ENCODE peak calls at places on chromosome 22, in nine cellular contexts. One of them, this sample, is unnamed.

GRCh38 chr22:17772963-17773605 is 1.2 kb downstream of the BID start:
- DNase-seq in fibroblast of villous mesenchyme: no peak
- DNase-seq in adrenal gland: no peak
- DNase-seq in nephron progenitor cell: no peak
- DNase-seq in left ventricle myocardium inferior: no peak
- DNase-seq in endothelial cell: no peak
- DNase-seq in Peyer's patch: no peak
- DNase-seq in mucosa of descending colon: no peak
- DNase-seq in fibroblast of pulmonary artery: no peak
- DNase-seq in this sample: peak

GRCh38 chr22:46010177-46010867 is 33.4 kb upstream of the WNT7B start:
- DNase-seq in fibroblast of villous mesenchyme: no peak
- DNase-seq in Peyer's patch: no peak
- DNase-seq in left ventricle myocardium inferior: peak
- DNase-seq in nephron progenitor cell: no peak
- DNase-seq in adrenal gland: peak
- DNase-seq in endothelial cell: no peak
- DNase-seq in mucosa of descending colon: no peak
- DNase-seq in fibroblast of pulmonary artery: peak
- DNase-seq in this sample: no peak

GRCh38 chr22:17924735-17925727 is 99.3 kb downstream of the MICAL3 start:
- DNase-seq in Peyer's patch: peak
- DNase-seq in fibroblast of villous mesenchyme: peak
- DNase-seq in fibroblast of pulmonary artery: peak
- DNase-seq in nephron progenitor cell: no peak
- DNase-seq in endothelial cell: no peak
- DNase-seq in adrenal gland: peak
- DNase-seq in mucosa of descending colon: no peak
- DNase-seq in left ventricle myocardium inferior: no peak
- DNase-seq in this sample: no peak

GRCh38 chr22:47094861-47095330 is 332.4 kb downstream of the TBC1D22A start:
- DNase-seq in endothelial cell: no peak
- DNase-seq in nephron progenitor cell: no peak
- DNase-seq in fibroblast of pulmonary artery: no peak
- DNase-seq in Peyer's patch: no peak
- DNase-seq in adrenal gland: peak
- DNase-seq in fibroblast of villous mesenchyme: peak
- DNase-seq in left ventricle myocardium inferior: no peak
- DNase-seq in mucosa of descending colon: no peak
- DNase-seq in this sample: no peak

GRCh38 chr22:44102121-44102520 is 78.0 kb downstream of the PARVB start:
- DNase-seq in mucosa of descending colon: no peak
- DNase-seq in Peyer's patch: no peak
- DNase-seq in fibroblast of pulmonary artery: no peak
- DNase-seq in endothelial cell: no peak
- DNase-seq in nephron progenitor cell: no peak
- DNase-seq in left ventricle myocardium inferior: no peak
- DNase-seq in fibroblast of villous mesenchyme: no peak
- DNase-seq in adrenal gland: no peak
- DNase-seq in this sample: no peak

GRCh38 chr22:23822101-23822671 is 16.6 kb downstream of the DERL3 start:
- DNase-seq in mucosa of descending colon: no peak
- DNase-seq in Peyer's patch: no peak
- DNase-seq in nephron progenitor cell: no peak
- DNase-seq in fibroblast of villous mesenchyme: no peak
- DNase-seq in left ventricle myocardium inferior: no peak
- DNase-seq in fibroblast of pulmonary artery: no peak
- DNase-seq in endothelial cell: no peak
- DNase-seq in adrenal gland: no peak
- DNase-seq in this sample: no peak

GRCh38 chr22:30640361-30640760 is 4.8 kb downstream of the SLC35E4 start:
- DNase-seq in endothelial cell: no peak
- DNase-seq in Peyer's patch: no peak
- DNase-seq in fibroblast of pulmonary artery: no peak
- DNase-seq in fibroblast of villous mesenchyme: no peak
- DNase-seq in left ventricle myocardium inferior: no peak
- DNase-seq in mucosa of descending colon: no peak
- DNase-seq in adrenal gland: no peak
- DNase-seq in nephron progenitor cell: no peak
- DNase-seq in this sample: no peak

GRCh38 chr22:17811119-17811518 is 36.9 kb upstream of the BID start:
- DNase-seq in Peyer's patch: no peak
- DNase-seq in nephron progenitor cell: no peak
- DNase-seq in adrenal gland: no peak
- DNase-seq in endothelial cell: no peak
- DNase-seq in left ventricle myocardium inferior: no peak
- DNase-seq in fibroblast of pulmonary artery: no peak
- DNase-seq in fibroblast of villous mesenchyme: no peak
- DNase-seq in mucosa of descending colon: no peak
- DNase-seq in this sample: no peak

GRCh38 chr22:19039448-19039780 is 82.8 kb downstream of the DGCR2 start:
- DNase-seq in nephron progenitor cell: no peak
- DNase-seq in fibroblast of villous mesenchyme: no peak
- DNase-seq in Peyer's patch: no peak
- DNase-seq in endothelial cell: no peak
- DNase-seq in fibroblast of pulmonary artery: no peak
- DNase-seq in adrenal gland: peak
- DNase-seq in left ventricle myocardium inferior: no peak
- DNase-seq in mucosa of descending colon: no peak
- DNase-seq in this sample: no peak

GRCh38 chr22:41369089-41369745 is 12.5 kb upstream of the TEF start:
- DNase-seq in fibroblast of pulmonary artery: no peak
- DNase-seq in left ventricle myocardium inferior: no peak
- DNase-seq in endothelial cell: no peak
- DNase-seq in mucosa of descending colon: no peak
- DNase-seq in Peyer's patch: no peak
- DNase-seq in fibroblast of villous mesenchyme: no peak
- DNase-seq in nephron progenitor cell: no peak
- DNase-seq in adrenal gland: no peak
- DNase-seq in this sample: peak

GRCh38 chr22:44712156-44712555 is 10.2 kb downstream of the PRR5 start:
- DNase-seq in endothelial cell: no peak
- DNase-seq in fibroblast of pulmonary artery: no peak
- DNase-seq in mucosa of descending colon: no peak
- DNase-seq in adrenal gland: no peak
- DNase-seq in fibroblast of villous mesenchyme: no peak
- DNase-seq in Peyer's patch: no peak
- DNase-seq in left ventricle myocardium inferior: no peak
- DNase-seq in nephron progenitor cell: no peak
- DNase-seq in this sample: no peak

GRCh38 chr22:39463931-39464390 is 7.1 kb downstream of the MGAT3 start:
- DNase-seq in Peyer's patch: no peak
- DNase-seq in mucosa of descending colon: no peak
- DNase-seq in adrenal gland: no peak
- DNase-seq in nephron progenitor cell: no peak
- DNase-seq in fibroblast of pulmonary artery: peak
- DNase-seq in fibroblast of villous mesenchyme: no peak
- DNase-seq in left ventricle myocardium inferior: no peak
- DNase-seq in endothelial cell: no peak
- DNase-seq in this sample: no peak

GRCh38 chr22:39466228-39467006 is 9.6 kb downstream of the MGAT3 start:
- DNase-seq in fibroblast of pulmonary artery: no peak
- DNase-seq in fibroblast of villous mesenchyme: peak
- DNase-seq in left ventricle myocardium inferior: no peak
- DNase-seq in Peyer's patch: peak
- DNase-seq in nephron progenitor cell: no peak
- DNase-seq in adrenal gland: no peak
- DNase-seq in mucosa of descending colon: no peak
- DNase-seq in endothelial cell: no peak
- DNase-seq in this sample: no peak

GRCh38 chr22:39459681-39460080 is 2.9 kb downstream of the MGAT3 start:
- DNase-seq in fibroblast of villous mesenchyme: no peak
- DNase-seq in adrenal gland: no peak
- DNase-seq in Peyer's patch: no peak
- DNase-seq in nephron progenitor cell: no peak
- DNase-seq in fibroblast of pulmonary artery: no peak
- DNase-seq in endothelial cell: no peak
- DNase-seq in left ventricle myocardium inferior: no peak
- DNase-seq in mucosa of descending colon: no peak
- DNase-seq in this sample: no peak

GRCh38 chr22:39463277-39463676 is 6.5 kb downstream of the MGAT3 start:
- DNase-seq in endothelial cell: no peak
- DNase-seq in adrenal gland: no peak
- DNase-seq in fibroblast of villous mesenchyme: no peak
- DNase-seq in Peyer's patch: no peak
- DNase-seq in left ventricle myocardium inferior: no peak
- DNase-seq in nephron progenitor cell: no peak
- DNase-seq in fibroblast of pulmonary artery: no peak
- DNase-seq in mucosa of descending colon: no peak
- DNase-seq in this sample: no peak

DNA sequence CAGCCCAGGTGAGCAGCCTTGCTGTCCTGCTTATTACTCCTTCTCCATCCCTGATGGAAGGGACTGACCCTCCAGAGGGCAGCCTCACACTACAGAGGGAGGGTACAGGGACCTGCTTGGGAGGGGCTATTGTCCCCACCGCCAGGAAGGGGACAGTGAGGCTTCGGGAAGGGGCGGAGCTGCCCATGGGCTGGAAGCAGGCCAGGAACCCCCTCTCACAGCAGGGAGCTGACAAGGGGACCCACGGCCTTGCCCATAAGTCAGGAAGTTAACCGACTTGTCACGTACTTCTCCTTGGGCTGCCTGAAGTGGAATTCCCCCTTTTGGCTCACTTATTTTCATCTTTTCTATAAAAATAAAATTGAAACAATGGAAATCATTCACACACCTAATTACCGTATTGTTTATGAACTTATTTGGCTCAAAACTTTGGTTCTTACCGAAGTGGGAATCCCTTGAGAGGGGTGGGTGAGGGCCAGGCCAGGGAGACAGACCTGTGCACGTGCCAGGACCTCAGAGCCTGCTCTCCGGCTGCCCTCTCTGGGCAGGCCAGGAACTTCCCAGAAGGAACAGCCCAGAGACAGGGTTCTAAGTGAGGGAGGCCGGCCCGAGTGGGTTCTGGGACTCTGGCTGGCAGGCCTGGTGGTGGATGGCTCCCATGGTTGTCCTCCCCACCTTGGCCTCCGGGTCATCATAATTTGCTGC is 5.8 kb downstream of the MGAT3 start:
- DNase-seq in fibroblast of pulmonary artery: no peak
- DNase-seq in Peyer's patch: no peak
- DNase-seq in left ventricle myocardium inferior: peak
- DNase-seq in adrenal gland: no peak
- DNase-seq in mucosa of descending colon: no peak
- DNase-seq in endothelial cell: no peak
- DNase-seq in nephron progenitor cell: peak
- DNase-seq in fibroblast of villous mesenchyme: no peak
- DNase-seq in this sample: no peak
- TF ChIP-seq CTCF in fibroblast of pulmonary artery: peak
- TF ChIP-seq CTCF in Peyer's patch: no peak
- TF ChIP-seq CTCF in left ventricle myocardium inferior: peak
- TF ChIP-seq CTCF in adrenal gland: no peak
- TF ChIP-seq CTCF in mucosa of descending colon: no peak
- TF ChIP-seq CTCF in endothelial cell: no peak
- TF ChIP-seq CTCF in nephron progenitor cell: no peak
- TF ChIP-seq CTCF in fibroblast of villous mesenchyme: no peak
- TF ChIP-seq CTCF in this sample: no peak

GRCh38 chr22:20180245-20180630 is 29.4 kb upstream of the CCDC188 start:
- DNase-seq in fibroblast of pulmonary artery: no peak
- DNase-seq in adrenal gland: no peak
- DNase-seq in fibroblast of villous mesenchyme: no peak
- DNase-seq in left ventricle myocardium inferior: no peak
- DNase-seq in endothelial cell: peak
- DNase-seq in mucosa of descending colon: no peak
- DNase-seq in nephron progenitor cell: no peak
- DNase-seq in Peyer's patch: no peak
- DNase-seq in this sample: peak
- TF ChIP-seq CTCF in fibroblast of pulmonary artery: peak
- TF ChIP-seq CTCF in adrenal gland: no peak
- TF ChIP-seq CTCF in fibroblast of villous mesenchyme: peak
- TF ChIP-seq CTCF in left ventricle myocardium inferior: peak
- TF ChIP-seq CTCF in endothelial cell: peak
- TF ChIP-seq CTCF in mucosa of descending colon: no peak
- TF ChIP-seq CTCF in nephron progenitor cell: peak
- TF ChIP-seq CTCF in Peyer's patch: no peak
- TF ChIP-seq CTCF in this sample: peak

GRCh38 chr22:37824674-37825641 is 1.8 kb downstream of the GALR3 start:
- DNase-seq in fibroblast of villous mesenchyme: peak
- DNase-seq in fibroblast of pulmonary artery: no peak
- DNase-seq in adrenal gland: no peak
- DNase-seq in nephron progenitor cell: peak
- DNase-seq in left ventricle myocardium inferior: no peak
- DNase-seq in Peyer's patch: no peak
- DNase-seq in mucosa of descending colon: peak
- DNase-seq in endothelial cell: no peak
- DNase-seq in this sample: peak
- TF ChIP-seq CTCF in fibroblast of villous mesenchyme: no peak
- TF ChIP-seq CTCF in fibroblast of pulmonary artery: no peak
- TF ChIP-seq CTCF in adrenal gland: no peak
- TF ChIP-seq CTCF in nephron progenitor cell: no peak
- TF ChIP-seq CTCF in left ventricle myocardium inferior: no peak
- TF ChIP-seq CTCF in Peyer's patch: no peak
- TF ChIP-seq CTCF in mucosa of descending colon: no peak
- TF ChIP-seq CTCF in endothelial cell: no peak
- TF ChIP-seq CTCF in this sample: no peak

GRCh38 chr22:29200901-29201300 is 4.8 kb upstream of the EMID1 start:
- DNase-seq in fibroblast of pulmonary artery: no peak
- DNase-seq in left ventricle myocardium inferior: no peak
- DNase-seq in endothelial cell: no peak
- DNase-seq in Peyer's patch: no peak
- DNase-seq in mucosa of descending colon: no peak
- DNase-seq in adrenal gland: no peak
- DNase-seq in fibroblast of villous mesenchyme: no peak
- DNase-seq in nephron progenitor cell: no peak
- DNase-seq in this sample: no peak

GRCh38 chr22:29201722-29202230 is 3.9 kb upstream of the EMID1 start:
- DNase-seq in adrenal gland: no peak
- DNase-seq in fibroblast of villous mesenchyme: no peak
- DNase-seq in mucosa of descending colon: no peak
- DNase-seq in endothelial cell: no peak
- DNase-seq in nephron progenitor cell: no peak
- DNase-seq in fibroblast of pulmonary artery: no peak
- DNase-seq in Peyer's patch: no peak
- DNase-seq in left ventricle myocardium inferior: no peak
- DNase-seq in this sample: no peak

GRCh38 chr22:29203883-29204282 is 1.8 kb upstream of the EMID1 start:
- DNase-seq in adrenal gland: no peak
- DNase-seq in fibroblast of pulmonary artery: no peak
- DNase-seq in nephron progenitor cell: no peak
- DNase-seq in left ventricle myocardium inferior: no peak
- DNase-seq in mucosa of descending colon: no peak
- DNase-seq in fibroblast of villous mesenchyme: no peak
- DNase-seq in endothelial cell: no peak
- DNase-seq in Peyer's patch: no peak
- DNase-seq in this sample: no peak

GRCh38 chr22:29203456-29203855 is 2.2 kb upstream of the EMID1 start:
- DNase-seq in fibroblast of pulmonary artery: no peak
- DNase-seq in left ventricle myocardium inferior: no peak
- DNase-seq in nephron progenitor cell: no peak
- DNase-seq in adrenal gland: no peak
- DNase-seq in fibroblast of villous mesenchyme: no peak
- DNase-seq in Peyer's patch: no peak
- DNase-seq in mucosa of descending colon: no peak
- DNase-seq in endothelial cell: no peak
- DNase-seq in this sample: peak

GRCh38 chr22:29202231-29203192 is 3.2 kb upstream of the EMID1 start:
- DNase-seq in fibroblast of pulmonary artery: peak
- DNase-seq in mucosa of descending colon: peak
- DNase-seq in nephron progenitor cell: no peak
- DNase-seq in left ventricle myocardium inferior: peak
- DNase-seq in endothelial cell: peak
- DNase-seq in adrenal gland: peak
- DNase-seq in Peyer's patch: peak
- DNase-seq in fibroblast of villous mesenchyme: peak
- DNase-seq in this sample: no peak
- TF ChIP-seq CTCF in fibroblast of pulmonary artery: peak
- TF ChIP-seq CTCF in mucosa of descending colon: no peak
- TF ChIP-seq CTCF in nephron progenitor cell: no peak
- TF ChIP-seq CTCF in left ventricle myocardium inferior: peak
- TF ChIP-seq CTCF in endothelial cell: no peak
- TF ChIP-seq CTCF in adrenal gland: peak
- TF ChIP-seq CTCF in Peyer's patch: peak
- TF ChIP-seq CTCF in fibroblast of villous mesenchyme: peak
- TF ChIP-seq CTCF in this sample: no peak